ENCODE peak calls at places on chromosomes 5 and 9, in nine cellular contexts. J, F, Y, W, P, Q, N, S and G are unnamed samples.

GRCh38 chr9:114037249-114037648 is 40.9 kb downstream of the AMBP start:
- DNase-seq in J (no peak), F (peak; percentile 19), Y (peak; percentile 3), W (no peak), P (no peak), Q (no peak), N (no peak), S (no peak), G (no peak)

GRCh38 chr5:137666109-137666850 is 69.6 kb downstream of the KLHL3 start:
- DNase-seq in J (no peak), F (no peak), Y (no peak), W (peak; percentile 63), P (peak; percentile 21), Q (peak; percentile 12), N (peak; percentile 41), S (peak; percentile 50), G (peak; percentile 47)

GRCh38 chr5:58466939-58467338 is 7.1 kb upstream of the PLK2 start:
- DNase-seq in J (no peak), F (no peak), Y (no peak), W (peak; percentile 55), P (peak; percentile 35), Q (no peak), N (peak; percentile 47), S (peak; percentile 78), G (peak; percentile 38)

GRCh38 chr5:118981783-118982182 is 6.6 kb downstream of the DTWD2 start:
- DNase-seq in J (no peak), F (no peak), Y (no peak), W (no peak), P (no peak), Q (no peak), N (peak; percentile 48), S (no peak), G (no peak)

GRCh38 chr5:757346-757930 is 27.1 kb downstream of the ZDHHC11B start:
- DNase-seq in J (peak; percentile 52), F (no peak), Y (no peak), W (no peak), P (no peak), Q (no peak), N (no peak), S (no peak), G (no peak)

GRCh38 chr5:145991044-145991575 is 54.7 kb downstream of the SH3RF2 start:
- DNase-seq in J (no peak), F (no peak), Y (no peak), W (peak; percentile 80), P (peak; percentile 20), Q (no peak), N (no peak), S (peak; percentile 45), G (peak; percentile 50)

GRCh38 chr5:75847561-75848021 is 130.4 kb upstream of the POC5 start:
- DNase-seq in J (no peak), F (no peak), Y (no peak), W (no peak), P (no peak), Q (no peak), N (no peak), S (no peak), G (no peak)

GRCh38 chr9:19785230-19785629 is 3.6 kb downstream of the SLC24A2 start:
- DNase-seq in J (no peak), F (no peak), Y (no peak), W (no peak), P (no peak), Q (no peak), N (no peak), S (no peak), G (no peak)

GRCh38 chr5:158126442-158127399 is 267.8 kb upstream of the CLINT1 start:
- DNase-seq in J (no peak), F (no peak), Y (no peak), W (no peak), P (no peak), Q (no peak), N (no peak), S (no peak), G (no peak)

GRCh38 chr5:124740991-124741583 is 5.4 kb downstream of the ZNF608 start:
- DNase-seq in J (no peak), F (no peak), Y (no peak), W (no peak), P (peak; percentile 78), Q (no peak), N (peak; percentile 80), S (no peak), G (no peak)

GRCh38 chr5:72746736-72747135 is 69.7 kb upstream of the TNPO1 start:
- DNase-seq in J (no peak), F (no peak), Y (no peak), W (peak; percentile 25), P (no peak), Q (no peak), N (no peak), S (peak; percentile 24), G (no peak)

GRCh38 chr5:41763537-41763936 is 106.7 kb downstream of the OXCT1 start:
- DNase-seq in J (no peak), F (no peak), Y (no peak), W (peak; percentile 23), P (no peak), Q (no peak), N (no peak), S (no peak), G (no peak)

GRCh38 chr5:90231688-90232087 is 177.9 kb downstream of the CETN3 start:
- DNase-seq in J (no peak), F (no peak), Y (no peak), W (no peak), P (no peak), Q (no peak), N (peak; percentile 61), S (no peak), G (no peak)

GRCh38 chr5:90221947-90222346 is 187.6 kb downstream of the CETN3 start:
- DNase-seq in J (no peak), F (no peak), Y (no peak), W (no peak), P (peak; percentile 10), Q (no peak), N (peak; percentile 96), S (peak; percentile 42), G (no peak)

GRCh38 chr5:90224342-90224741 is 185.2 kb downstream of the CETN3 start:
- DNase-seq in J (no peak), F (no peak), Y (no peak), W (no peak), P (no peak), Q (no peak), N (no peak), S (no peak), G (no peak)

GRCh38 chr5:90227688-90228087 is 181.9 kb downstream of the CETN3 start:
- DNase-seq in J (no peak), F (no peak), Y (no peak), W (no peak), P (no peak), Q (peak; percentile 4), N (no peak), S (no peak), G (no peak)

GRCh38 chr5:90226433-90227099 is 183.0 kb downstream of the CETN3 start:
- DNase-seq in J (no peak), F (no peak), Y (no peak), W (peak; percentile 2), P (no peak), Q (no peak), N (no peak), S (no peak), G (no peak)
- H3K4me3 ChIP-seq in J (no peak overlapping the region), F (no peak overlapping the region), Y (no peak overlapping the region), W (no peak overlapping the region), P (no peak overlapping the region), Q (no peak overlapping the region), N (no peak overlapping the region), S (no peak overlapping the region), G (no peak overlapping the region)

GRCh38 chr9:96071245-96072124 is 196.0 kb downstream of the ERCC6L2 start:
- DNase-seq in J (no peak), F (no peak), Y (no peak), W (peak; percentile 50), P (peak; percentile 55), Q (no peak), N (peak; percentile 40), S (peak; percentile 56), G (peak; percentile 48)
- TF ChIP-seq CTCF in J (no peak), F (peak; percentile 22), Y (peak; percentile 45), W (peak; percentile 68), P (peak; percentile 65), Q (peak; percentile 42), N (peak; percentile 49), S (peak; percentile 80), G (peak; percentile 59)

DNA sequence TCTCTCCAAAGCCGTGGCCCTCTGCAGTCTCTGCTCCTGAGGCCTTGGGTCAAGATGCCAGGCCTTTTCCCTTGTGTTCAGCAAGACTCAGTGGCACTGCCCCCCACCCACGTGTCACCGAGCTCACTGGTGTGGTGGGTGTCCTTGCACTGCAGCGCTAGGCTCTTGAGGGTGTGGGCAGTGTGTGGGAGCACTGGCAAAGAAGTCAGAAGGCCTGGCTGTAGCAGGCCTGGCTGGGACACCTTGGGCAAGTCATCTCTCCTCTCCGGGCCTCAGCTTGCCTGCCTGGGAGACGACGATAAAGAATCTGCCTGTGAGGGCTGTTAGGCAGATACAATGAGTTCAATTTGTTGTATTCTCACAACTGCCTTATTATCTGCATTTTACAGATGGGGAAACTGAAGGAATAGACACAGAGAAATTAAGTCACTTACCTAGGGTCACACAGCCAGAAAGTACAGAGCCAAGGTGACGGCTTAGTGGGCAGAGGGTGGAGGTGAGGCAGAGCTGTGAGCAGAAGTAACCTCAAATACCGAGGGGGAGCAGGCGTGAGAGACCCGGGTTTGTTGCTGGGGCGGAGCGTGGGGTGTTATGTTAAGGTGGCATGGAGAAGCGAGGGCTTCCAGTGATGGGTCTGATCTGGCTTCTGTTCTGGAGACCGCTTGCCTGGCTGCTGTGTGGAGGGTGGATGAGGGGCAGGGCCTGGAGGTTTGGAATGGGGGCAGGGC is 1.3 kb downstream of the TSPAN17 start:
- DNase-seq in J (no peak), F (peak; percentile 81), Y (no peak), W (no peak), P (no peak), Q (no peak), N (no peak), S (no peak), G (no peak)
- H3K4me3 ChIP-seq in J (no peak overlapping the region), F (peak overlapping the region; percentile 49), Y (peak overlapping the region; percentile 68), W (peak overlapping the region; percentile 57), P (peak overlapping the region; percentile 80), Q (peak overlapping the region; percentile 52), N (peak overlapping the region; percentile 86), S (peak overlapping the region; percentile 80), G (peak overlapping the region; percentile 82)

GRCh38 chr9:136268776-136269175 is 23.2 kb upstream of the QSOX2 start:
- DNase-seq in J (no peak), F (no peak), Y (no peak), W (no peak), P (no peak), Q (no peak), N (no peak), S (no peak), G (no peak)

GRCh38 chr9:136265561-136266355 is 20.1 kb upstream of the QSOX2 start:
- DNase-seq in J (no peak), F (no peak), Y (no peak), W (no peak), P (no peak), Q (no peak), N (no peak), S (no peak), G (no peak)

GRCh38 chr9:136270173-136270710 is 24.6 kb upstream of the QSOX2 start:
- DNase-seq in J (no peak), F (no peak), Y (no peak), W (no peak), P (no peak), Q (no peak), N (no peak), S (no peak), G (no peak)

GRCh38 chr9:136267261-136268111 is 21.9 kb upstream of the QSOX2 start:
- DNase-seq in J (peak; percentile 75), F (peak; percentile 95), Y (peak; percentile 79), W (peak; percentile 89), P (peak; percentile 78), Q (peak; percentile 61), N (peak; percentile 75), S (peak; percentile 66), G (peak; percentile 80)

GRCh38 chr9:136268318-136268717 is 22.7 kb upstream of the QSOX2 start:
- DNase-seq in J (no peak), F (no peak), Y (no peak), W (peak; percentile 20), P (no peak), Q (no peak), N (no peak), S (no peak), G (no peak)
- TF ChIP-seq CTCF in J (no peak), F (no peak), Y (no peak), W (no peak), P (no peak), Q (peak; percentile 34), N (no peak), S (peak; percentile 21), G (no peak)